ENCODE peak calls at places on chromosomes 1 and 21, in seven cellular contexts. E, B, I, U, Z, L and O are unnamed samples.
A peak's percentile ranks its signal among the peaks of the same experiment; 100 is the strongest.

GRCh38 chr1:116490588-116490987 is 80.2 kb downstream of the CD58 start:
- DNase-seq in E (no peak), B (no peak), I (no peak), U (no peak), Z (no peak), L (no peak), O (no peak)

GRCh38 chr1:42318601-42319000 is 16.4 kb downstream of the FOXJ3 start:
- DNase-seq in E (no peak), B (no peak), I (no peak), U (no peak), Z (no peak), L (no peak), O (no peak)

GRCh38 chr1:204744102-204744501 is 58.6 kb upstream of the LRRN2 start:
- DNase-seq in E (no peak), B (no peak), I (no peak), U (no peak), Z (no peak), L (no peak), O (peak; percentile 55)

GRCh38 chr1:34898220-34898820 is 31.1 kb downstream of the DLGAP3 start:
- DNase-seq in E (no peak), B (no peak), I (no peak), U (no peak), Z (no peak), L (no peak), O (no peak)

GRCh38 chr1:223235091-223235490 is 92.0 kb upstream of the TLR5 start:
- DNase-seq in E (no peak), B (no peak), I (no peak), U (no peak), Z (no peak), L (no peak), O (no peak)

GRCh38 chr1:184021666-184022198 is 15.8 kb downstream of the COLGALT2 start:
- DNase-seq in E (no peak), B (no peak), I (no peak), U (no peak), Z (no peak), L (no peak), O (no peak)

GRCh38 chr1:208135354-208135753 is 108.8 kb downstream of the PLXNA2 start:
- DNase-seq in E (peak; percentile 30), B (no peak), I (no peak), U (no peak), Z (no peak), L (no peak), O (no peak)

GRCh38 chr21:26199471-26199870 is 28.9 kb upstream of the APP start:
- DNase-seq in E (no peak), B (no peak), I (no peak), U (no peak), Z (no peak), L (no peak), O (no peak)

GRCh38 chr1:151361883-151362282 is 10.6 kb downstream of the SELENBP1 start:
- DNase-seq in E (no peak), B (no peak), I (no peak), U (no peak), Z (no peak), L (no peak), O (no peak)

GRCh38 chr1:11767932-11768704 is 6.1 kb downstream of the C1orf167 start:
- DNase-seq in E (no peak), B (no peak), I (no peak), U (no peak), Z (no peak), L (no peak), O (no peak)

GRCh38 chr21:38544681-38545080 is 46.4 kb upstream of the ERG start:
- DNase-seq in E (no peak), B (no peak), I (no peak), U (no peak), Z (no peak), L (no peak), O (no peak)

GRCh38 chr1:80646053-80646452 is 1154.7 kb upstream of the ADGRL2 start:
- DNase-seq in E (no peak), B (no peak), I (no peak), U (no peak), Z (no peak), L (no peak), O (no peak)

GRCh38 chr21:28949318-28949717 is 43.4 kb downstream of the LTN1 start:
- DNase-seq in E (no peak), B (no peak), I (no peak), U (no peak), Z (no peak), L (no peak), O (no peak)

GRCh38 chr21:28952686-28953085 is 40.0 kb downstream of the LTN1 start:
- DNase-seq in E (no peak), B (no peak), I (no peak), U (no peak), Z (no peak), L (no peak), O (no peak)

GRCh38 chr21:28953247-28953646 is 39.4 kb downstream of the LTN1 start:
- DNase-seq in E (no peak), B (no peak), I (no peak), U (no peak), Z (no peak), L (no peak), O (no peak)
- H3K36me3 ChIP-seq in E (no peaks in the 10 kb centered on the region), B (peaks cover 10% of the 10 kb centered on the region), I (no peaks in the 10 kb centered on the region), U (peaks cover 92% of the 10 kb centered on the region), Z (no peaks in the 10 kb centered on the region), L (no peaks in the 10 kb centered on the region), O (no peaks in the 10 kb centered on the region)

GRCh38 chr1:31576201-31576669 is at the start of gene TINAGL1:
- DNase-seq in E (peak; percentile 56), B (no peak), I (no peak), U (peak; percentile 58), Z (peak; percentile 79), L (peak; percentile 59), O (no peak)
- TF ChIP-seq POLR2A in E (peak; percentile 63), B (peak; percentile 33), I (peak; percentile 67), U (no peak), Z (peak; percentile 82), L (peak; percentile 51), O (peak; percentile 36)

DNA sequence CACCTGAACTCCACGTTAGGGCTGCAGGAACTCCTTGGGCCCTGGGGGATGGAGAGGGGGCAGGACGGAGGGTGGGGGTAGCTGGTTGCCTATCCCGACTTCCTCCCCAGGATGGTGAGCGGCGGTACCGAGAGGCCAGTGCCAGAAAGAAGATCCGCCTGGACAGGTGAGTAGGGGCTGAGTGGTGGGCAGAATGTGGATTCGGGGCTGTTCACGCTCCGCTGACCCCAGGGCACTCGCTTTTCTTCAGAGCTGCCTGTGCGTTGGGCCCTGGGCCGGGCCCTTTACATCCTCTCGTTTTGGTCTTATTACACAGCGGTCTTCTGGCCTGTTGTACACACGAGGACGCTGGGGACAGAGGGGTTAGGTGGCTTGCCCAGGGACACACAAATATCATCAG is 20.8 kb downstream of the FAM151A start:
- DNase-seq in E (no peak), B (no peak), I (no peak), U (no peak), Z (no peak), L (no peak), O (no peak)
- H3K36me3 ChIP-seq in E (no peaks in the 10 kb centered on the region), B (no peaks in the 10 kb centered on the region), I (no peaks in the 10 kb centered on the region), U (no peaks in the 10 kb centered on the region), Z (no peaks in the 10 kb centered on the region), L (no peaks in the 10 kb centered on the region), O (no peaks in the 10 kb centered on the region)

GRCh38 chr1:153535664-153536585 is at the start of gene S100A6:
- DNase-seq in E (peak; percentile 70), B (peak; percentile 51), I (peak; percentile 65), U (peak; percentile 21), Z (peak; percentile 77), L (peak; percentile 83), O (peak; percentile 84)
- TF ChIP-seq POLR2A in E (peak; percentile 31), B (peak; percentile 50), I (peak; percentile 76), U (no peak), Z (peak; percentile 26), L (peak; percentile 78), O (peak; percentile 82)

DNA sequence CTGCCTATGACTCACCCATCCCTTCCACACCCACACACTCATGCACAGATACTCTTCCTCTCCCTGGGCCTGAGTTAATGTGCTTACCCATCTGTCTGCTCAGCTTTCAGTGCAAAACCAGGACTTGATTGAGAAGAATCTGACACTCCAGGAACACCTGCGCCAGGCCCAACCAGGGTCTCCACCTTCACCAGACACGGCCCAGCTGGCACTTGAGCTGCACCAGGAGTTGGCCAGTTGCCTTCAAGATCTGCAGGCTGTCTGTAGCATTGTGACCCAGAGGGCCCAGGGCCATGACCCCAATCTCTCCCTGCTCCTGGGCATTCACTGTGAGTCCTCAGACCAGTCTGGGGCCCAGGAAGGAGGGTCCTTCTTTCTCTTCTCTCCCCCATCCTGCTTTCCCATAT is 3.5 kb upstream of the SH3BGRL3 start:
- DNase-seq in E (peak; percentile 39), B (no peak), I (no peak), U (no peak), Z (no peak), L (no peak), O (no peak)
- H3K36me3 ChIP-seq in E (no peaks in the 10 kb centered on the region), B (no peaks in the 10 kb centered on the region), I (no peaks in the 10 kb centered on the region), U (peaks cover 84% of the 10 kb centered on the region), Z (no peaks in the 10 kb centered on the region), L (no peaks in the 10 kb centered on the region), O (no peaks in the 10 kb centered on the region)